ENCODE peak calls at places on chromosomes 12 and 14, in four cellular contexts. T, V, Z and M are unnamed samples.

GRCh38 chr14:103496776-103497175 is 25.9 kb downstream of the CKB start:
- DNase-seq in V (no peak), T (no peak), Z (no peak), M (no peak)

GRCh38 chr12:66663605-66664004 is 15.3 kb downstream of the GRIP1 start:
- DNase-seq in Z (no peak), V (no peak), T (no peak), M (no peak)

GRCh38 chr12:15719230-15719629 is 70.0 kb downstream of the EPS8 start:
- DNase-seq in T (no peak), V (no peak), Z (no peak), M (no peak)

GRCh38 chr14:73787760-73788508 is 63.7 kb upstream of the PTGR2 start:
- DNase-seq in T (no peak), V (no peak), Z (no peak), M (no peak)

GRCh38 chr12:52945389-52946232 is 3.3 kb upstream of the KRT18 start:
- DNase-seq in V (peak; percentile 44), Z (peak; percentile 96), T (no peak), M (no peak)

GRCh38 chr12:52865090-52865944 is 16.5 kb upstream of the KRT78 start:
- DNase-seq in Z (peak; percentile 96), V (peak; percentile 80), T (no peak), M (peak; percentile 32)

GRCh38 chr14:56918849-56919574 is 108.7 kb upstream of the OTX2 start:
- DNase-seq in V (no peak), Z (peak; percentile 73), T (no peak), M (no peak)

GRCh38 chr12:80374615-80375014 is 69.4 kb upstream of the PTPRQ start:
- DNase-seq in V (no peak), T (no peak), Z (no peak), M (no peak)

GRCh38 chr12:54036620-54037359 is 3.9 kb downstream of the HOXC5 start:
- DNase-seq in T (no peak), Z (no peak), V (no peak), M (no peak)

GRCh38 chr14:103105580-103106168 is 11.1 kb downstream of the EXOC3L4 start:
- DNase-seq in Z (no peak), V (peak; percentile 66), T (no peak), M (no peak)

GRCh38 chr14:61598980-61599379 is 96.3 kb upstream of the HIF1A start:
- DNase-seq in V (no peak), T (no peak), Z (no peak), M (no peak)